ENCODE peak calls at places on chromosomes 16 and 17, in five cellular contexts. W, C, L, U and A are unnamed samples.
A peak's percentile ranks its signal among the peaks of the same experiment; 100 is the strongest.

GRCh38 chr17:57121308-57122042 is 36.4 kb downstream of the AKAP1 start:
- DNase-seq in L (peak; percentile 59), U (no peak), W (no peak), C (no peak), A (peak; percentile 81)

GRCh38 chr17:82752371-82753200 is 721 bp downstream of the TBCD start:
- DNase-seq in U (no peak), L (peak; percentile 57), C (no peak), W (no peak), A (peak; percentile 24)

GRCh38 chr16:58515871-58516767 is 802 bp downstream of the SETD6 start:
- DNase-seq in U (peak; percentile 24), C (no peak), L (peak; percentile 60), W (no peak), A (peak; percentile 70)

GRCh38 chr17:7956208-7956965 is 24.4 kb downstream of the CNTROB start:
- DNase-seq in C (no peak), L (no peak), W (no peak), U (no peak), A (no peak)

GRCh38 chr16:14003119-14003570 is 68.0 kb upstream of the MRTFB start:
- DNase-seq in C (no peak), L (peak; percentile 40), W (no peak), U (no peak), A (peak; percentile 83)

GRCh38 chr16:73753931-73754330 is 542.7 kb upstream of the PSMD7 start:
- DNase-seq in L (no peak), W (no peak), U (no peak), C (no peak), A (no peak)

GRCh38 chr16:50557046-50557445 is 8.8 kb downstream of the NKD1 start:
- DNase-seq in W (no peak), L (no peak), C (no peak), U (no peak), A (no peak)

GRCh38 chr17:81365601-81366585 is 29.4 kb upstream of the BAHCC1 start:
- DNase-seq in C (peak; percentile 89), L (peak; percentile 60), U (peak; percentile 72), W (peak; percentile 28), A (no peak)

GRCh38 chr16:50878966-50879615 is 137.2 kb downstream of the CYLD start:
- DNase-seq in L (peak; percentile 51), C (no peak), W (no peak), U (no peak), A (peak; percentile 64)

GRCh38 chr17:39688945-39689344 is 1.1 kb upstream of the PGAP3 start:
- DNase-seq in L (no peak), W (no peak), C (no peak), U (no peak), A (peak; percentile 78)

GRCh38 chr17:4539576-4540223 is 15.5 kb downstream of the MYBBP1A start:
- DNase-seq in C (no peak), L (no peak), W (no peak), U (no peak), A (no peak)

GRCh38 chr16:80518436-80518835 is 22.4 kb upstream of the DYNLRB2 start:
- DNase-seq in L (no peak), U (no peak), C (no peak), W (no peak), A (peak; percentile 8)

GRCh38 chr16:18983565-18984424 is at the start of gene TMC7:
- DNase-seq in W (no peak), L (peak; percentile 89), U (peak; percentile 91), C (peak; percentile 80), A (peak; percentile 97)

GRCh38 chr16:31331141-31331764 is 23.7 kb upstream of the ITGAX start:
- DNase-seq in U (no peak), L (peak; percentile 5), W (no peak), C (no peak), A (peak; percentile 67)

GRCh38 chr17:44610871-44611270 is 45.4 kb upstream of the MEIOC start:
- DNase-seq in L (no peak), W (no peak), C (no peak), U (no peak), A (no peak)

GRCh38 chr17:34769049-34769448 is 189.7 kb downstream of the TMEM132E start:
- DNase-seq in L (no peak), U (no peak), C (no peak), W (no peak), A (no peak)

GRCh38 chr16:56625140-56625942 is at the start of gene MT1E:
- DNase-seq in C (peak; percentile 77), U (peak; percentile 63), W (no peak), L (no peak), A (peak; percentile 81)

GRCh38 chr17:46163316-46163715 is 29.9 kb downstream of the KANSL1 start:
- DNase-seq in U (no peak), W (no peak), L (no peak), C (no peak), A (no peak)

GRCh38 chr17:62627904-62628603 is 584 bp downstream of the MRC2 start:
- DNase-seq in L (peak; percentile 40), C (no peak), W (no peak), U (no peak), A (peak; percentile 30)

GRCh38 chr17:14922421-14922820 is 342.7 kb downstream of the PMP22 start:
- DNase-seq in W (no peak), C (no peak), L (no peak), U (no peak), A (no peak)

GRCh38 chr16:87331241-87331801 is 14.1 kb upstream of the C16orf95 start:
- DNase-seq in W (no peak), L (no peak), C (no peak), U (no peak), A (no peak)

GRCh38 chr17:51427259-51428255 is 167.2 kb downstream of the UTP18 start:
- DNase-seq in L (no peak), W (peak; percentile 26), C (no peak), U (no peak), A (no peak)

GRCh38 chr17:66652840-66653507 is 181.9 kb upstream of the CACNG5 start:
- DNase-seq in C (no peak), W (no peak), U (no peak), L (no peak), A (no peak)

GRCh38 chr16:88915639-88916327 is 49.3 kb upstream of the PABPN1L start:
- DNase-seq in W (no peak), L (no peak), C (no peak), U (no peak), A (no peak)
- TF ChIP-seq REST in W (no peak), L (no peak), C (no peak), U (no peak), A (no peak)

DNA sequence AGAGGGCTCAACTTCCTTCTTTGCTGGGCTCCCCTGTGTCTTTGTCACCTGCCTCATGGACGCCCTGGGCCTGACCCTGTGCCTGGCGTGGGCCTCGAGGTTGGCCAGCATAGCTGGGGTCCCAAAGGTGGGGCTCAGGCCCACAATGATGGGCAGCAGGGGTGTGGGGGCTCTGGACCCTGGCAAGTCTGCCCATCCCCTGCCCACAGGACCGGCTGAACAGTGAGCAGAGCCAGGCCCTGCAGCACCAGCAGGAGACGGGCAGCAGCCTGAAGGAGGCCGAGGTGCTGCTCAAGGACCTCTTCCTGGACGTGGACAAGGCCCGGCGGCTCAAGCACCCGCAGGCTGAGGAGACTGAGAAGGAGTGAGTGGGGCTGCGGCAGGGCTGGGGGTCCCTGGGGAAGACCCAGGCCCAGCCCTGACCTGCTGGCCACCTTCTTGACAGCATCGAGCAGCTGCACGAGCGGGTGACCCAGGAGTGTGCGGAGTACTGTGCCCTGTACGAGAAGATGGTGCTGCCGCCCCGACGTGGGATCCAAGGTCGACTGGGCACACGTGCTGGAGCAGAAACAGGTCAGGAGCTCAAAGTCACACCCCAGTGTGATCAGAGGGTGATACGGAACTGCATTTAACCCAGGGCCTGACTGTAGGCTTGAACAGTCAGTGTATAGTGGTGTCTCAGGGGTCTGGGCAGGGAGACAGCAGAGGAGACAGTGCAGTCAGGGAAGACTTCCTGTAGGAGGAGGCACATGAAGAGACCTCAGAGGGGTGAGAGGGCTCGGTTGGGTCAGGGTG is 3.8 kb downstream of the EVPLL start:
- DNase-seq in L (peak; percentile 0), C (no peak), W (no peak), U (no peak), A (no peak)
- TF ChIP-seq EZH2 in L (no peak), C (no peak), W (no peak), U (no peak), A (no peak)

GRCh38 chr16:4378202-4378666 is 6.6 kb downstream of the VASN start:
- DNase-seq in U (no peak), C (no peak), W (no peak), L (no peak), A (no peak)
- H3K27ac ChIP-seq in U (peak overlapping the region; percentile 52), C (no peak overlapping the region), W (no peak overlapping the region), L (no peak overlapping the region), A (no peak overlapping the region)

GRCh38 chr16:84714028-84714427 is 14.2 kb downstream of the USP10 start:
- DNase-seq in C (no peak), W (no peak), L (no peak), U (no peak), A (no peak)

GRCh38 chr16:84709609-84710008 is 9.8 kb downstream of the USP10 start:
- DNase-seq in L (no peak), C (no peak), W (no peak), U (no peak), A (no peak)

GRCh38 chr16:84710686-84711085 is 10.9 kb downstream of the USP10 start:
- DNase-seq in U (no peak), W (no peak), C (no peak), L (no peak), A (no peak)

GRCh38 chr16:84712801-84713775 is 13.3 kb downstream of the USP10 start:
- DNase-seq in L (no peak), W (no peak), C (no peak), U (peak; percentile 65), A (no peak)

GRCh38 chr16:84712138-84712671 is 12.4 kb downstream of the USP10 start:
- DNase-seq in C (no peak), W (no peak), L (no peak), U (no peak), A (no peak)
- TF ChIP-seq REST in C (no peak), W (no peak), L (no peak), U (no peak), A (no peak)

DNA sequence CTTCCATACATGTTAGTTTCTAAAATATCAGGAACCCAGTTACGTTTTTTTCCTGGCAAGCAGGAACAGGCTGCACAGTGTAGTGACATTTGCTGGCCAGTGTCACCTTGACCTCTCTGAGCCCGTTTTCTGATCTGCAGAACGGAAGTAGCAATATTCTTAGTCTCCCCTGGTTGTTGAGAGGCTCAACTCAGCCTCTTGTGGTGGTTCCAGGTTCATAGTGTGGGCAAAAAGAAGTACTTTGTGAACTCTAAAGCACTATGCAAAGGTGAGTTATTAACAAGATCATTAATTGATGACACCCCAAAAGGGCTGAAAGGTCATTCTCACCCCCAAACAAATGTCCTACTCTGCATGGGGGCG is 15.7 kb downstream of the IGF2BP1 start:
- DNase-seq in L (no peak), C (no peak), U (no peak), W (no peak), A (peak; percentile 24)
- TF ChIP-seq EZH2 in L (no peak), C (no peak), U (no peak), W (no peak), A (no peak)